ENCODE peak calls at places on chromosomes 13 and 19, in five cellular contexts. G is CD4-positive, CD25-positive, alpha-beta regulatory T cell; P is CD4-positive, alpha-beta memory T cell; J is activated CD4-positive, alpha-beta T cell treated with anti-CD3 and anti-CD28 coated beads, Interleukin-2, amount 50 U/mL, for 24 hours; R is stimulated activated CD4-positive, alpha-beta T cell treated with anti-CD3 and anti-CD28 coated beads, Interleukin-15, amount 100 ng/mL, for 24 hours. E is an unnamed sample.

GRCh38 chr13:71801781-71802180 is 65.2 kb downstream of the DACH1 start:
- DNase-seq in G (no peak), P (no peak), J (no peak), R (no peak), E (no peak)

GRCh38 chr13:48504606-48505369 is 28.1 kb downstream of the RCBTB2 start:
- DNase-seq in G (peak; percentile 27), P (peak; percentile 18), J (peak; percentile 25), R (no peak), E (no peak)

GRCh38 chr13:108948269-108948671 is 318.9 kb downstream of the MYO16 start:
- DNase-seq in G (no peak), P (no peak), J (no peak), R (no peak), E (no peak)

GRCh38 chr13:53198017-53198416 is 169.4 kb downstream of the OLFM4 start:
- DNase-seq in G (no peak), P (no peak), J (no peak), R (no peak), E (no peak)

GRCh38 chr19:14113762-14114414 is 3.7 kb downstream of the PRKACA start:
- DNase-seq in G (peak; percentile 50), P (peak; percentile 31), J (peak; percentile 39), R (peak; percentile 65), E (peak; percentile 67)

GRCh38 chr13:110950819-110951570 is 36.1 kb upstream of the ANKRD10 start:
- DNase-seq in G (no peak), P (no peak), J (no peak), R (no peak), E (no peak)

GRCh38 chr13:20192470-20193141 is at the start of gene GJB2:
- DNase-seq in G (no peak), P (peak; percentile 15), J (no peak), R (peak; percentile 46), E (no peak)

GRCh38 chr13:77820431-77821149 is 98.0 kb downstream of the EDNRB start:
- DNase-seq in G (no peak), P (no peak), J (no peak), R (no peak), E (no peak)

GRCh38 chr19:50639121-50640112 is at the start of gene SYT3:
- DNase-seq in G (no peak), P (peak; percentile 23), J (peak; percentile 24), R (peak; percentile 61), E (peak; percentile 28)

GRCh38 chr19:15623711-15624318 is 8.8 kb downstream of the CYP4F8 start:
- DNase-seq in G (no peak), P (peak; percentile 10), J (no peak), R (no peak), E (no peak)

GRCh38 chr13:41059466-41059865 is 1.8 kb upstream of the WBP4 start:
- DNase-seq in G (no peak), P (no peak), J (no peak), R (no peak), E (no peak)